ENCODE peak calls at places on chromosome 5, in nine cellular contexts. L is ovary; Q is B cell; W is effector CD8-positive, alpha-beta T cell; H is psoas muscle; Z is KG1; J is activated CD4-positive, alpha-beta T cell treated with anti-CD3 and anti-CD28 coated beads, Interleukin-2, amount 50 U/mL, for 1 hour; B is GM03348; R is Right ventricle myocardium superior. X is an unnamed sample.

GRCh38 chr5:39675676-39676075 is 250.9 kb upstream of the DAB2 start:
- DNase-seq in Z (no peak), W (no peak), Q (no peak), H (no peak), R (no peak), J (no peak), B (no peak), L (no peak), X (no peak)

GRCh38 chr5:154611341-154611767 is 133.3 kb upstream of the HAND1 start:
- DNase-seq in R (no peak), L (no peak), B (peak; percentile 47), H (no peak), W (no peak), J (no peak), Z (no peak), Q (no peak), X (no peak)

GRCh38 chr5:124156408-124157027 is 589.9 kb downstream of the ZNF608 start:
- DNase-seq in Z (no peak), R (no peak), W (no peak), B (no peak), H (no peak), J (no peak), Q (no peak), L (no peak), X (no peak)

GRCh38 chr5:97842687-97843086 is 659.6 kb upstream of the RIOK2 start:
- DNase-seq in Z (no peak), Q (no peak), H (no peak), B (no peak), J (no peak), R (no peak), L (no peak), W (no peak), X (no peak)

GRCh38 chr5:61808091-61808490 is 476.0 kb downstream of the ZSWIM6 start:
- DNase-seq in R (no peak), H (no peak), Q (no peak), B (no peak), Z (no peak), L (no peak), W (no peak), J (no peak), X (no peak)

GRCh38 chr5:159504857-159505304 is 174.6 kb upstream of the IL12B start:
- DNase-seq in R (no peak), Z (no peak), Q (no peak), B (peak; percentile 80), H (no peak), J (no peak), L (peak; percentile 45), W (no peak), X (no peak)

GRCh38 chr5:31161772-31162171 is 31.7 kb upstream of the CDH6 start:
- DNase-seq in J (no peak), Z (no peak), R (no peak), Q (no peak), B (no peak), H (no peak), W (no peak), L (no peak), X (no peak)

GRCh38 chr5:173331956-173332479 is 3.8 kb upstream of the STC2 start:
- DNase-seq in W (peak; percentile 38), Q (peak; percentile 53), L (peak; percentile 82), Z (peak; percentile 82), B (peak; percentile 90), J (peak; percentile 64), H (peak; percentile 91), R (peak; percentile 92), X (peak; percentile 92)

GRCh38 chr5:80668016-80668969 is 13.5 kb upstream of the DHFR start:
- DNase-seq in R (peak; percentile 49), L (no peak), Q (peak; percentile 24), J (no peak), H (no peak), W (no peak), Z (no peak), B (no peak), X (no peak)

GRCh38 chr5:161847447-161847846 is 473 bp upstream of the GABRA1 start:
- DNase-seq in H (no peak), W (no peak), L (no peak), R (no peak), Z (no peak), Q (no peak), J (no peak), B (no peak), X (no peak)

GRCh38 chr5:135269224-135269623 is 129.8 kb downstream of the MACROH2A1 start:
- DNase-seq in W (no peak), Z (no peak), H (no peak), R (no peak), L (no peak), J (no peak), B (peak; percentile 44), Q (no peak), X (no peak)

GRCh38 chr5:56607551-56607950 is 207.8 kb upstream of the MAP3K1 start:
- DNase-seq in R (no peak), Q (no peak), W (no peak), H (no peak), L (no peak), Z (no peak), J (no peak), B (no peak), X (no peak)

GRCh38 chr5:143244990-143245389 is 158.5 kb downstream of the NR3C1 start:
- DNase-seq in L (no peak), Q (no peak), H (no peak), W (no peak), J (no peak), B (no peak), R (no peak), Z (no peak), X (no peak)

GRCh38 chr5:135851907-135852805 is 17.7 kb downstream of the SLC25A48 start:
- DNase-seq in L (no peak), B (no peak), Z (no peak), Q (no peak), R (no peak), J (no peak), H (no peak), W (no peak), X (no peak)

X was measured in osteocyte.